ENCODE peak calls at places on chromosomes 12 and 14, in six cellular contexts. C is IMR-90, J is H9, P is H1, D is trophoblast cell, G is neuronal stem cell. Q is an unnamed sample.

GRCh38 chr12:111597731-111598636 is 1.1 kb downstream of the ATXN2 start:
- DNase-seq in G (peak), J (peak), C (no peak), D (no peak), P (peak), Q (peak)

GRCh38 chr12:97283297-97283696 is 179.3 kb upstream of the RMST start:
- DNase-seq in P (peak), D (no peak), J (peak), G (no peak), C (no peak), Q (no peak)

GRCh38 chr12:19179986-19180385 is 50.5 kb downstream of the PLEKHA5 start:
- DNase-seq in P (no peak), G (no peak), C (no peak), D (no peak), J (no peak), Q (no peak)

GRCh38 chr12:47772094-47772660 is 861 bp upstream of the SLC48A1 start:
- DNase-seq in J (no peak), G (no peak), C (no peak), D (no peak), P (no peak), Q (no peak)

GRCh38 chr12:2494490-2495192 is 300.1 kb upstream of the FKBP4 start:
- DNase-seq in P (no peak), C (no peak), J (no peak), G (no peak), D (no peak), Q (no peak)

GRCh38 chr14:76810953-76811400 is 1.7 kb downstream of the ANGEL1 start:
- DNase-seq in G (no peak), C (peak), D (peak), P (no peak), J (no peak), Q (peak)

GRCh38 chr12:92827836-92828431 is 101.2 kb downstream of the EEA1 start:
- DNase-seq in D (peak), G (peak), C (peak), P (no peak), J (no peak), Q (peak)

GRCh38 chr12:96249196-96250118 is 55.3 kb downstream of the ELK3 start:
- DNase-seq in G (no peak), C (peak), P (no peak), J (no peak), D (no peak), Q (peak)

GRCh38 chr12:109440851-109441490 is 36.1 kb downstream of the KCTD10 start:
- DNase-seq in C (no peak), J (no peak), D (peak), P (no peak), G (no peak), Q (no peak)

GRCh38 chr12:32240210-32240609 is 133.6 kb downstream of the BICD1 start:
- DNase-seq in J (no peak), C (no peak), G (no peak), P (no peak), D (no peak), Q (no peak)

GRCh38 chr12:77571127-77571526 is 259.6 kb upstream of the NAV3 start:
- DNase-seq in J (no peak), G (no peak), C (peak), D (no peak), P (no peak), Q (no peak)

GRCh38 chr12:49824886-49825285 is 3.3 kb downstream of the NCKAP5L start:
- DNase-seq in J (no peak), P (no peak), G (no peak), C (peak), D (peak), Q (peak)

GRCh38 chr12:57853864-57854556 is 7.5 kb upstream of the CTDSP2 start:
- DNase-seq in G (no peak), J (no peak), C (no peak), D (no peak), P (no peak), Q (no peak)

GRCh38 chr12:57850924-57851323 is 4.4 kb upstream of the CTDSP2 start:
- DNase-seq in G (no peak), C (no peak), D (no peak), J (peak), P (no peak), Q (no peak)

GRCh38 chr12:57852620-57853509 is 6.3 kb upstream of the CTDSP2 start:
- DNase-seq in D (no peak), P (peak), J (peak), C (no peak), G (peak), Q (peak)

GRCh38 chr12:57851552-57852186 is 5.1 kb upstream of the CTDSP2 start:
- DNase-seq in J (no peak), C (no peak), G (no peak), D (no peak), P (no peak), Q (no peak)

GRCh38 chr12:57852195-57852594 is 5.7 kb upstream of the CTDSP2 start:
- DNase-seq in D (no peak), C (no peak), G (no peak), J (peak), P (no peak), Q (no peak)
- H3K18ac ChIP-seq in D (peak), C (no peak), G (peak), J (peak), P (peak), Q (peak)

GRCh38 chr14:35368139-35368460 is 36.4 kb downstream of the NFKBIA start:
- DNase-seq in C (no peak), D (no peak), G (no peak), J (no peak), P (no peak), Q (no peak)

GRCh38 chr14:35366521-35366976 is 38.0 kb downstream of the NFKBIA start:
- DNase-seq in P (no peak), C (no peak), J (no peak), D (no peak), G (no peak), Q (no peak)

GRCh38 chr14:35368583-35368982 is 36.0 kb downstream of the NFKBIA start:
- DNase-seq in J (no peak), P (no peak), G (no peak), D (no peak), C (no peak), Q (no peak)

GRCh38 chr14:35366048-35366428 is 38.5 kb downstream of the NFKBIA start:
- DNase-seq in C (peak), D (peak), G (no peak), P (no peak), J (no peak), Q (peak)

GRCh38 chr14:35367056-35367372 is 37.5 kb downstream of the NFKBIA start:
- DNase-seq in J (no peak), P (no peak), G (no peak), D (no peak), C (no peak), Q (no peak)
- H3K4ac ChIP-seq in J (no peak), P (no peak), G (peak), D (no peak), C (peak), Q (peak)

GRCh38 chr12:116352315-116352835 is 74.9 kb upstream of the MED13L start:
- DNase-seq in P (no peak), J (no peak), D (no peak), G (no peak), C (no peak), Q (no peak)
- H2AFZ ChIP-seq in P (no peak), J (no peak), D (no peak), G (no peak), C (no peak), Q (no peak)

DNA sequence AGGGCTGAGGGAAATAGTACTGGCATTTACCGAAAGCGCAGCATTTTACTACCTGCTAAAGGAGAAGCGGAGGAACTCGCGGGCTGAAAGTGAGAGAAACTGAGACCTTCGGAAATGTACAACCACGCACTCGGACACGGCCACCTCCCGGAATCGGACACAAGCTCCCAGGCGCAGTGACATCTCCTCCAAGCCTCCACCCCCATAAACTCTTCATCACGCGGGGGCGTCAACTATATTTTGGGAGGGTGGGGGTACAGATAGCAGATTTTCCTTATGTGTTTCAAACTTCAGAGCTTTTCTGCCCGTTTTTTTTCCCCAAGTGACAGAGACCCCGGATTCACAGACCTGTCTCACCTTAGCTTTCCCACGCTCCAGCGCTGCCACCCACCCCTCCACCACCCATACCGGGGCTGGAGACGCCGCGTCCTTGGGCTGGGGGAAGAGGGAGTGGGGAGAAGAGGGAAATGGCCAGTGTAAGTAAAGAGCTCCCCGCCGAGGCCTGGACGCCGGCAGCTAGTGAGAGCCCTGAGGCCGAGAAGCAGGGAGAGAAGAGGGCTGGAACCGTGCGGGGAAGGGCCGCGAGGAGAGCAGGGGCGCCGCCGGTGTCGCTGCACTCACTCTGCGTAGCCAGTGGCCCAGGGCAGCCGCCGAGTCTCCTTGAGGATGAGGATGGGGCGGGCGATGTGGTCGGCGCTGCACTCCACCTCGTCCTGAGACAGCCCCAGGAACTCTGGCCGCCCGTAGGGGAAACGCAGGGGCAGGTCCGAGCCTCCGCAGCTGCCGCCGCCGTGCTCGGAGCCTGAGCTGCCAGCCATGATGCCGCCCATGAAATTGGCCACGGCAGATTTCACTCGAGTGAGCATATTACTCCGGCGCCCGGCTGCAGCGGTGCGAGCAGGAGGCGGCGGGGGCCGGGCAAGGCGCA is 815 bp downstream of the PPM1H start:
- DNase-seq in P (peak), G (peak), C (peak), J (peak), D (peak), Q (peak)
- H3K18ac ChIP-seq in P (peak), G (peak), C (no peak), J (no peak), D (peak), Q (peak)

Q was measured in mesenchymal stem cell.